ENCODE peak calls at places on chromosome 5, in four cellular contexts. One of them, this sample, is unnamed.

GRCh38 chr5:99438619-99439018 is 509.8 kb upstream of the CHD1 start:
- DNase-seq in NCI-H510A: no peak
- DNase-seq in WTC11: no peak
- DNase-seq in HCT116: no peak
- DNase-seq in this sample: no peak

GRCh38 chr5:163189023-163189553 is 248.3 kb upstream of the CCNG1 start:
- DNase-seq in NCI-H510A: no peak
- DNase-seq in WTC11: no peak
- DNase-seq in HCT116: no peak
- DNase-seq in this sample: no peak

GRCh38 chr5:161378701-161379100 is 167.8 kb downstream of the GABRB2 start:
- DNase-seq in NCI-H510A: no peak
- DNase-seq in WTC11: no peak
- DNase-seq in HCT116: no peak
- DNase-seq in this sample: no peak

GRCh38 chr5:31962928-31963327 is 211.2 kb downstream of the GOLPH3 start:
- DNase-seq in NCI-H510A: no peak
- DNase-seq in WTC11: no peak
- DNase-seq in HCT116: peak
- DNase-seq in this sample: no peak

GRCh38 chr5:33281507-33281906 is 159.3 kb upstream of the TARS1 start:
- DNase-seq in NCI-H510A: no peak
- DNase-seq in WTC11: no peak
- DNase-seq in HCT116: no peak
- DNase-seq in this sample: no peak

GRCh38 chr5:6780802-6781391 is 67.7 kb downstream of the TENT4A start:
- DNase-seq in NCI-H510A: no peak
- DNase-seq in WTC11: no peak
- DNase-seq in HCT116: peak
- DNase-seq in this sample: no peak

GRCh38 chr5:150530992-150531588 is 23.2 kb downstream of the NDST1 start:
- DNase-seq in NCI-H510A: no peak
- DNase-seq in WTC11: no peak
- DNase-seq in HCT116: no peak
- DNase-seq in this sample: no peak

GRCh38 chr5:62152394-62153123 is 153.4 kb upstream of the KIF2A start:
- DNase-seq in NCI-H510A: no peak
- DNase-seq in WTC11: no peak
- DNase-seq in HCT116: no peak
- DNase-seq in this sample: no peak

GRCh38 chr5:40831346-40832210 is 3.4 kb downstream of the RPL37 start:
- DNase-seq in NCI-H510A: no peak
- DNase-seq in WTC11: no peak
- DNase-seq in HCT116: no peak
- DNase-seq in this sample: no peak

GRCh38 chr5:109570362-109570874 is 119.3 kb upstream of the MAN2A1 start:
- DNase-seq in NCI-H510A: no peak
- DNase-seq in WTC11: no peak
- DNase-seq in HCT116: no peak
- DNase-seq in this sample: no peak

GRCh38 chr5:1210832-1211251 is 9.4 kb downstream of the SLC6A19 start:
- DNase-seq in NCI-H510A: no peak
- DNase-seq in WTC11: peak
- DNase-seq in HCT116: no peak
- DNase-seq in this sample: no peak

GRCh38 chr5:152142845-152143469 is 218.3 kb upstream of the GLRA1 start:
- DNase-seq in NCI-H510A: no peak
- DNase-seq in WTC11: peak
- DNase-seq in HCT116: peak
- DNase-seq in this sample: no peak

GRCh38 chr5:125612356-125613149 is 810.7 kb upstream of the GRAMD2B start:
- DNase-seq in NCI-H510A: peak
- DNase-seq in WTC11: no peak
- DNase-seq in HCT116: no peak
- DNase-seq in this sample: no peak

GRCh38 chr5:107466233-107466769 is 204.4 kb downstream of the EFNA5 start:
- DNase-seq in NCI-H510A: no peak
- DNase-seq in WTC11: peak
- DNase-seq in HCT116: no peak
- DNase-seq in this sample: peak

GRCh38 chr5:74767579-74767913 is 497 bp downstream of the NSA2 start:
- DNase-seq in NCI-H510A: peak
- DNase-seq in WTC11: no peak
- DNase-seq in HCT116: peak
- DNase-seq in this sample: peak

GRCh38 chr5:10590226-10591047 is 26.6 kb downstream of the ANKRD33B start:
- DNase-seq in NCI-H510A: no peak
- DNase-seq in WTC11: no peak
- DNase-seq in HCT116: no peak
- DNase-seq in this sample: peak

This sample was measured in PC-9.